ENCODE peak calls at places on chromosomes 12 and 14, in six cellular contexts. One of them, this sample, is unnamed.

GRCh38 chr14:21476526-21476924 is 234 bp downstream of the RAB2B start:
- DNase-seq in stimulated activated CD8-positive, alpha-beta memory T cell treated with anti-CD3 and anti-CD28 coated beads, Interleukin-7, amount 100 ng/mL, for 1 hour: peak
- DNase-seq in NCI-H146: no peak
- DNase-seq in astrocyte of the spinal cord: no peak
- DNase-seq in GM12891: peak
- DNase-seq in NCI-H345: peak
- DNase-seq in this sample: no peak

GRCh38 chr12:58833844-58834243 is 86.5 kb downstream of the LRIG3 start:
- DNase-seq in NCI-H146: peak
- DNase-seq in NCI-H345: peak
- DNase-seq in stimulated activated CD8-positive, alpha-beta memory T cell treated with anti-CD3 and anti-CD28 coated beads, Interleukin-7, amount 100 ng/mL, for 1 hour: no peak
- DNase-seq in GM12891: no peak
- DNase-seq in astrocyte of the spinal cord: no peak
- DNase-seq in this sample: no peak

GRCh38 chr12:66196806-66197205 is 7.8 kb downstream of the IRAK3 start:
- DNase-seq in NCI-H146: no peak
- DNase-seq in GM12891: no peak
- DNase-seq in stimulated activated CD8-positive, alpha-beta memory T cell treated with anti-CD3 and anti-CD28 coated beads, Interleukin-7, amount 100 ng/mL, for 1 hour: no peak
- DNase-seq in astrocyte of the spinal cord: no peak
- DNase-seq in NCI-H345: no peak
- DNase-seq in this sample: peak

GRCh38 chr12:27385756-27386155 is 53.1 kb downstream of the BMAL2 start:
- DNase-seq in stimulated activated CD8-positive, alpha-beta memory T cell treated with anti-CD3 and anti-CD28 coated beads, Interleukin-7, amount 100 ng/mL, for 1 hour: no peak
- DNase-seq in NCI-H345: no peak
- DNase-seq in NCI-H146: no peak
- DNase-seq in GM12891: no peak
- DNase-seq in astrocyte of the spinal cord: no peak
- DNase-seq in this sample: no peak

GRCh38 chr12:122323311-122324019 is 57.2 kb upstream of the VPS33A start:
- DNase-seq in NCI-H146: no peak
- DNase-seq in NCI-H345: no peak
- DNase-seq in stimulated activated CD8-positive, alpha-beta memory T cell treated with anti-CD3 and anti-CD28 coated beads, Interleukin-7, amount 100 ng/mL, for 1 hour: no peak
- DNase-seq in GM12891: no peak
- DNase-seq in astrocyte of the spinal cord: no peak
- DNase-seq in this sample: no peak

GRCh38 chr14:67428501-67429031 is 16.6 kb upstream of the PLEK2 start:
- DNase-seq in NCI-H146: no peak
- DNase-seq in GM12891: no peak
- DNase-seq in NCI-H345: no peak
- DNase-seq in stimulated activated CD8-positive, alpha-beta memory T cell treated with anti-CD3 and anti-CD28 coated beads, Interleukin-7, amount 100 ng/mL, for 1 hour: no peak
- DNase-seq in astrocyte of the spinal cord: peak
- DNase-seq in this sample: peak

GRCh38 chr12:54292931-54293241 is 7.9 kb downstream of the NFE2 start:
- DNase-seq in GM12891: no peak
- DNase-seq in stimulated activated CD8-positive, alpha-beta memory T cell treated with anti-CD3 and anti-CD28 coated beads, Interleukin-7, amount 100 ng/mL, for 1 hour: no peak
- DNase-seq in NCI-H345: no peak
- DNase-seq in astrocyte of the spinal cord: no peak
- DNase-seq in NCI-H146: no peak
- DNase-seq in this sample: no peak

GRCh38 chr12:76030378-76031080 is 1.0 kb downstream of the PHLDA1 start:
- DNase-seq in NCI-H345: no peak
- DNase-seq in GM12891: peak
- DNase-seq in NCI-H146: peak
- DNase-seq in stimulated activated CD8-positive, alpha-beta memory T cell treated with anti-CD3 and anti-CD28 coated beads, Interleukin-7, amount 100 ng/mL, for 1 hour: peak
- DNase-seq in astrocyte of the spinal cord: no peak
- DNase-seq in this sample: peak

GRCh38 chr14:24240110-24240918 is 2.1 kb downstream of the TINF2 start:
- DNase-seq in GM12891: no peak
- DNase-seq in astrocyte of the spinal cord: no peak
- DNase-seq in NCI-H345: no peak
- DNase-seq in stimulated activated CD8-positive, alpha-beta memory T cell treated with anti-CD3 and anti-CD28 coated beads, Interleukin-7, amount 100 ng/mL, for 1 hour: no peak
- DNase-seq in NCI-H146: no peak
- DNase-seq in this sample: no peak

GRCh38 chr12:31896514-31897039 is 62.6 kb upstream of the RESF1 start:
- DNase-seq in NCI-H146: no peak
- DNase-seq in astrocyte of the spinal cord: peak
- DNase-seq in GM12891: peak
- DNase-seq in stimulated activated CD8-positive, alpha-beta memory T cell treated with anti-CD3 and anti-CD28 coated beads, Interleukin-7, amount 100 ng/mL, for 1 hour: peak
- DNase-seq in NCI-H345: no peak
- DNase-seq in this sample: peak

GRCh38 chr12:108129017-108129812 is at the start of gene WSCD2:
- DNase-seq in GM12891: peak
- DNase-seq in NCI-H146: peak
- DNase-seq in stimulated activated CD8-positive, alpha-beta memory T cell treated with anti-CD3 and anti-CD28 coated beads, Interleukin-7, amount 100 ng/mL, for 1 hour: no peak
- DNase-seq in NCI-H345: peak
- DNase-seq in astrocyte of the spinal cord: peak
- DNase-seq in this sample: peak

GRCh38 chr12:56247923-56248322 is 10.3 kb downstream of the ANKRD52 start:
- DNase-seq in NCI-H345: no peak
- DNase-seq in astrocyte of the spinal cord: no peak
- DNase-seq in NCI-H146: no peak
- DNase-seq in GM12891: no peak
- DNase-seq in stimulated activated CD8-positive, alpha-beta memory T cell treated with anti-CD3 and anti-CD28 coated beads, Interleukin-7, amount 100 ng/mL, for 1 hour: no peak
- DNase-seq in this sample: no peak

GRCh38 chr14:69620211-69620611 is 8.8 kb downstream of the SUSD6 start:
- DNase-seq in stimulated activated CD8-positive, alpha-beta memory T cell treated with anti-CD3 and anti-CD28 coated beads, Interleukin-7, amount 100 ng/mL, for 1 hour: no peak
- DNase-seq in astrocyte of the spinal cord: no peak
- DNase-seq in NCI-H146: no peak
- DNase-seq in NCI-H345: no peak
- DNase-seq in GM12891: no peak
- DNase-seq in this sample: no peak

GRCh38 chr14:68079941-68080697 is 260.5 kb downstream of the RAD51B start:
- DNase-seq in GM12891: no peak
- DNase-seq in NCI-H345: peak
- DNase-seq in NCI-H146: peak
- DNase-seq in astrocyte of the spinal cord: no peak
- DNase-seq in stimulated activated CD8-positive, alpha-beta memory T cell treated with anti-CD3 and anti-CD28 coated beads, Interleukin-7, amount 100 ng/mL, for 1 hour: no peak
- DNase-seq in this sample: no peak

GRCh38 chr14:58238252-58239247 is 6.1 kb upstream of the PSMA3 start:
- DNase-seq in astrocyte of the spinal cord: no peak
- DNase-seq in NCI-H345: no peak
- DNase-seq in stimulated activated CD8-positive, alpha-beta memory T cell treated with anti-CD3 and anti-CD28 coated beads, Interleukin-7, amount 100 ng/mL, for 1 hour: no peak
- DNase-seq in NCI-H146: no peak
- DNase-seq in GM12891: no peak
- DNase-seq in this sample: peak

GRCh38 chr14:22047105-22047504 is 373.5 kb upstream of the OR4E1 start:
- DNase-seq in astrocyte of the spinal cord: no peak
- DNase-seq in NCI-H345: no peak
- DNase-seq in GM12891: no peak
- DNase-seq in stimulated activated CD8-positive, alpha-beta memory T cell treated with anti-CD3 and anti-CD28 coated beads, Interleukin-7, amount 100 ng/mL, for 1 hour: no peak
- DNase-seq in NCI-H146: no peak
- DNase-seq in this sample: peak

GRCh38 chr12:96986883-96987523 is 79.9 kb downstream of the NEDD1 start:
- DNase-seq in stimulated activated CD8-positive, alpha-beta memory T cell treated with anti-CD3 and anti-CD28 coated beads, Interleukin-7, amount 100 ng/mL, for 1 hour: no peak
- DNase-seq in NCI-H146: peak
- DNase-seq in astrocyte of the spinal cord: peak
- DNase-seq in GM12891: no peak
- DNase-seq in NCI-H345: peak
- DNase-seq in this sample: peak

This sample was measured in cardiac muscle cell.